ENCODE peak calls at places on chromosomes 4 and X, in five cellular contexts. One of them, this sample, is unnamed. For H3K27me3, the result is how much of the 10 kb centered on the place peaks cover.

GRCh38 chr4:73917081-73917501 is 47.9 kb downstream of the CXCL1 start:
- DNase-seq in BE2C: no peak
- DNase-seq in heart right ventricle: no peak
- DNase-seq in left ventricle myocardium inferior: no peak
- DNase-seq in CD8-positive, alpha-beta memory T cell: no peak
- DNase-seq in this sample: no peak

GRCh38 chr4:76266627-76267026 is 15.1 kb downstream of the FAM47E start:
- DNase-seq in BE2C: no peak
- DNase-seq in left ventricle myocardium inferior: no peak
- DNase-seq in CD8-positive, alpha-beta memory T cell: no peak
- DNase-seq in heart right ventricle: no peak
- DNase-seq in this sample: no peak

GRCh38 chrX:136295380-136295779 is 5.4 kb upstream of the ADGRG4 start:
- DNase-seq in heart right ventricle: no peak
- DNase-seq in left ventricle myocardium inferior: no peak
- DNase-seq in BE2C: no peak
- DNase-seq in CD8-positive, alpha-beta memory T cell: no peak
- DNase-seq in this sample: no peak

GRCh38 chrX:47623540-47624027 is 3.9 kb upstream of the SYN1 start:
- DNase-seq in BE2C: peak
- DNase-seq in heart right ventricle: peak
- DNase-seq in CD8-positive, alpha-beta memory T cell: peak
- DNase-seq in left ventricle myocardium inferior: peak
- DNase-seq in this sample: peak

GRCh38 chr4:108933046-108933445 is 170.2 kb upstream of the ETNPPL start:
- DNase-seq in CD8-positive, alpha-beta memory T cell: no peak
- DNase-seq in BE2C: no peak
- DNase-seq in left ventricle myocardium inferior: no peak
- DNase-seq in heart right ventricle: no peak
- DNase-seq in this sample: no peak

GRCh38 chr4:75302648-75303047 is 211.6 kb downstream of the RCHY1 start:
- DNase-seq in BE2C: no peak
- DNase-seq in left ventricle myocardium inferior: no peak
- DNase-seq in heart right ventricle: no peak
- DNase-seq in CD8-positive, alpha-beta memory T cell: no peak
- DNase-seq in this sample: no peak

GRCh38 chrX:104469771-104470170 is 96.2 kb upstream of the IL1RAPL2 start:
- DNase-seq in left ventricle myocardium inferior: no peak
- DNase-seq in BE2C: no peak
- DNase-seq in CD8-positive, alpha-beta memory T cell: no peak
- DNase-seq in heart right ventricle: no peak
- DNase-seq in this sample: no peak

GRCh38 chr4:22003878-22004277 is 55.3 kb upstream of the KCNIP4 start:
- DNase-seq in left ventricle myocardium inferior: no peak
- DNase-seq in heart right ventricle: no peak
- DNase-seq in CD8-positive, alpha-beta memory T cell: no peak
- DNase-seq in BE2C: no peak
- DNase-seq in this sample: no peak

GRCh38 chr4:150960818-150961217 is 54.3 kb downstream of the LRBA start:
- DNase-seq in BE2C: peak
- DNase-seq in heart right ventricle: no peak
- DNase-seq in CD8-positive, alpha-beta memory T cell: no peak
- DNase-seq in left ventricle myocardium inferior: no peak
- DNase-seq in this sample: no peak

GRCh38 chrX:31658360-31658759 is 586.5 kb upstream of the FTHL17 start:
- DNase-seq in CD8-positive, alpha-beta memory T cell: no peak
- DNase-seq in heart right ventricle: no peak
- DNase-seq in BE2C: no peak
- DNase-seq in left ventricle myocardium inferior: no peak
- DNase-seq in this sample: no peak

GRCh38 chr4:3461515-3462291 is 1.4 kb upstream of the DOK7 start:
- DNase-seq in left ventricle myocardium inferior: peak
- DNase-seq in BE2C: peak
- DNase-seq in CD8-positive, alpha-beta memory T cell: no peak
- DNase-seq in heart right ventricle: peak
- DNase-seq in this sample: peak

GRCh38 chr4:65552071-65552470 is 118.2 kb downstream of the EPHA5 start:
- DNase-seq in heart right ventricle: no peak
- DNase-seq in left ventricle myocardium inferior: no peak
- DNase-seq in CD8-positive, alpha-beta memory T cell: no peak
- DNase-seq in BE2C: no peak
- DNase-seq in this sample: no peak

GRCh38 chrX:30593435-30594200 is 16.1 kb upstream of the TASL start:
- DNase-seq in CD8-positive, alpha-beta memory T cell: no peak
- DNase-seq in BE2C: no peak
- DNase-seq in heart right ventricle: no peak
- DNase-seq in left ventricle myocardium inferior: no peak
- DNase-seq in this sample: no peak

GRCh38 chrX:38045697-38046096 is 39.3 kb downstream of the SYTL5 start:
- DNase-seq in CD8-positive, alpha-beta memory T cell: no peak
- DNase-seq in left ventricle myocardium inferior: no peak
- DNase-seq in heart right ventricle: no peak
- DNase-seq in BE2C: no peak
- DNase-seq in this sample: no peak

GRCh38 chrX:30939928-30940327 is 50.9 kb upstream of the TAB3 start:
- DNase-seq in BE2C: no peak
- DNase-seq in heart right ventricle: no peak
- DNase-seq in CD8-positive, alpha-beta memory T cell: no peak
- DNase-seq in left ventricle myocardium inferior: no peak
- DNase-seq in this sample: no peak

GRCh38 chr4:112170451-112170993 is 25.3 kb downstream of the FAM241A start:
- DNase-seq in CD8-positive, alpha-beta memory T cell: no peak
- DNase-seq in heart right ventricle: no peak
- DNase-seq in left ventricle myocardium inferior: no peak
- DNase-seq in BE2C: no peak
- DNase-seq in this sample: no peak

GRCh38 chr4:141107927-141108326 is 25.3 kb downstream of the RNF150 start:
- DNase-seq in BE2C: no peak
- DNase-seq in CD8-positive, alpha-beta memory T cell: no peak
- DNase-seq in left ventricle myocardium inferior: no peak
- DNase-seq in heart right ventricle: no peak
- DNase-seq in this sample: no peak

GRCh38 chrX:80747832-80748231 is 61.8 kb downstream of the BRWD3 start:
- DNase-seq in BE2C: no peak
- DNase-seq in heart right ventricle: no peak
- DNase-seq in CD8-positive, alpha-beta memory T cell: no peak
- DNase-seq in left ventricle myocardium inferior: no peak
- DNase-seq in this sample: no peak

GRCh38 chr4:8818063-8818881 is 53.4 kb downstream of the HMX1 start:
- DNase-seq in heart right ventricle: no peak
- DNase-seq in BE2C: peak
- DNase-seq in CD8-positive, alpha-beta memory T cell: no peak
- DNase-seq in left ventricle myocardium inferior: no peak
- DNase-seq in this sample: peak

GRCh38 chr4:55172694-55173287 is 47.4 kb upstream of the KDR start:
- DNase-seq in heart right ventricle: peak
- DNase-seq in left ventricle myocardium inferior: peak
- DNase-seq in BE2C: no peak
- DNase-seq in CD8-positive, alpha-beta memory T cell: no peak
- DNase-seq in this sample: peak

GRCh38 chr4:119100640-119101039 is 35.0 kb upstream of the MYOZ2 start:
- DNase-seq in left ventricle myocardium inferior: no peak
- DNase-seq in CD8-positive, alpha-beta memory T cell: no peak
- DNase-seq in heart right ventricle: no peak
- DNase-seq in BE2C: no peak
- DNase-seq in this sample: no peak

GRCh38 chr4:154618708-154619315 is 6.4 kb upstream of the FGG start:
- DNase-seq in heart right ventricle: no peak
- DNase-seq in left ventricle myocardium inferior: no peak
- DNase-seq in BE2C: peak
- DNase-seq in CD8-positive, alpha-beta memory T cell: peak
- DNase-seq in this sample: peak

GRCh38 chrX:1224954-1225353 is 12.5 kb upstream of the CRLF2 start:
- DNase-seq in left ventricle myocardium inferior: no peak
- DNase-seq in CD8-positive, alpha-beta memory T cell: no peak
- DNase-seq in heart right ventricle: no peak
- DNase-seq in BE2C: no peak
- DNase-seq in this sample: no peak

GRCh38 chr4:187606581-187606980 is 389.0 kb upstream of the ZFP42 start:
- DNase-seq in BE2C: peak
- DNase-seq in CD8-positive, alpha-beta memory T cell: no peak
- DNase-seq in heart right ventricle: no peak
- DNase-seq in left ventricle myocardium inferior: no peak
- DNase-seq in this sample: no peak

GRCh38 chr4:173138636-173139035 is 30.0 kb upstream of the GALNT7 start:
- DNase-seq in left ventricle myocardium inferior: no peak
- DNase-seq in CD8-positive, alpha-beta memory T cell: no peak
- DNase-seq in heart right ventricle: no peak
- DNase-seq in BE2C: no peak
- DNase-seq in this sample: no peak

GRCh38 chr4:113768952-113769351 is 7.4 kb upstream of the CAMK2D start:
- DNase-seq in BE2C: no peak
- DNase-seq in left ventricle myocardium inferior: no peak
- DNase-seq in heart right ventricle: no peak
- DNase-seq in CD8-positive, alpha-beta memory T cell: no peak
- DNase-seq in this sample: no peak

GRCh38 chr4:78552398-78553396 is 1.1 kb downstream of the ANXA3 start:
- DNase-seq in CD8-positive, alpha-beta memory T cell: no peak
- DNase-seq in BE2C: no peak
- DNase-seq in left ventricle myocardium inferior: no peak
- DNase-seq in heart right ventricle: no peak
- DNase-seq in this sample: no peak

GRCh38 chr4:176745902-176746301 is 46.8 kb downstream of the VEGFC start:
- DNase-seq in heart right ventricle: no peak
- DNase-seq in left ventricle myocardium inferior: no peak
- DNase-seq in CD8-positive, alpha-beta memory T cell: no peak
- DNase-seq in BE2C: no peak
- DNase-seq in this sample: no peak

GRCh38 chr4:153137168-153137567 is 67.1 kb upstream of the TRIM2 start:
- DNase-seq in BE2C: no peak
- DNase-seq in CD8-positive, alpha-beta memory T cell: no peak
- DNase-seq in heart right ventricle: no peak
- DNase-seq in left ventricle myocardium inferior: no peak
- DNase-seq in this sample: no peak

GRCh38 chr4:107423677-107424405 is 296.2 kb downstream of the PAPSS1 start:
- DNase-seq in heart right ventricle: no peak
- DNase-seq in CD8-positive, alpha-beta memory T cell: no peak
- DNase-seq in BE2C: no peak
- DNase-seq in left ventricle myocardium inferior: no peak
- DNase-seq in this sample: no peak

DNA sequence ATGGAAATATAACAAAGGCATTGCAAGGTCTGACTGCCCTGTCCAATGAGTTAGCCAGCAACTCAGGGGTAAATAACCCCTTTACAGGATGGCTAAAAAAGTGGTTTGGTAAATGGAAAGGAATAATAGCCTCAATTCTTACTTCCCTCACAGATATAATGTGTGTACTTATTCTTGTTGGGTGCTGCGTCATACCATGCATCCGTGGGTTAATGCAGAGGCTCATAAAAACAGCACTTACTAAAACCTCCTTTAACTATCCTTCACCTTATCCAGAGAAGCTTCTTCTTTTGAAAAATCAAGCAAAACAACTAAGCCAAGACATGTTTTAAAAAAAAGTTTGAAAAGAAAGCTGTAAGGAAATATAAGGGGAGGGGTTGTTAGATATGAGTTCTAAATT is 301.0 kb downstream of the PAPSS1 start:
- DNase-seq in BE2C: no peak
- DNase-seq in left ventricle myocardium inferior: no peak
- DNase-seq in CD8-positive, alpha-beta memory T cell: no peak
- DNase-seq in heart right ventricle: no peak
- DNase-seq in this sample: no peak
- H3K27me3 ChIP-seq in BE2C: under half
- H3K27me3 ChIP-seq in left ventricle myocardium inferior: under half
- H3K27me3 ChIP-seq in CD8-positive, alpha-beta memory T cell: under half
- H3K27me3 ChIP-seq in heart right ventricle: under half
- H3K27me3 ChIP-seq in this sample: under half

GRCh38 chr4:174216935-174217272 is 66.6 kb downstream of the FBXO8 start:
- DNase-seq in heart right ventricle: no peak
- DNase-seq in BE2C: no peak
- DNase-seq in CD8-positive, alpha-beta memory T cell: no peak
- DNase-seq in left ventricle myocardium inferior: no peak
- DNase-seq in this sample: no peak

GRCh38 chr4:174218127-174218790 is 65.2 kb downstream of the FBXO8 start:
- DNase-seq in BE2C: peak
- DNase-seq in heart right ventricle: no peak
- DNase-seq in left ventricle myocardium inferior: no peak
- DNase-seq in CD8-positive, alpha-beta memory T cell: no peak
- DNase-seq in this sample: no peak

GRCh38 chr4:174215055-174215454 is 68.4 kb downstream of the FBXO8 start:
- DNase-seq in left ventricle myocardium inferior: no peak
- DNase-seq in heart right ventricle: no peak
- DNase-seq in CD8-positive, alpha-beta memory T cell: no peak
- DNase-seq in BE2C: no peak
- DNase-seq in this sample: no peak

GRCh38 chr4:174215936-174216699 is 67.3 kb downstream of the FBXO8 start:
- DNase-seq in left ventricle myocardium inferior: no peak
- DNase-seq in CD8-positive, alpha-beta memory T cell: no peak
- DNase-seq in BE2C: peak
- DNase-seq in heart right ventricle: no peak
- DNase-seq in this sample: no peak

GRCh38 chr4:174217273-174218126 is 66.0 kb downstream of the FBXO8 start:
- DNase-seq in BE2C: peak
- DNase-seq in heart right ventricle: peak
- DNase-seq in left ventricle myocardium inferior: peak
- DNase-seq in CD8-positive, alpha-beta memory T cell: no peak
- DNase-seq in this sample: no peak
- H3K4me3 ChIP-seq in BE2C: peak
- H3K4me3 ChIP-seq in heart right ventricle: peak
- H3K4me3 ChIP-seq in left ventricle myocardium inferior: peak
- H3K4me3 ChIP-seq in CD8-positive, alpha-beta memory T cell: no peak
- H3K4me3 ChIP-seq in this sample: peak

DNA sequence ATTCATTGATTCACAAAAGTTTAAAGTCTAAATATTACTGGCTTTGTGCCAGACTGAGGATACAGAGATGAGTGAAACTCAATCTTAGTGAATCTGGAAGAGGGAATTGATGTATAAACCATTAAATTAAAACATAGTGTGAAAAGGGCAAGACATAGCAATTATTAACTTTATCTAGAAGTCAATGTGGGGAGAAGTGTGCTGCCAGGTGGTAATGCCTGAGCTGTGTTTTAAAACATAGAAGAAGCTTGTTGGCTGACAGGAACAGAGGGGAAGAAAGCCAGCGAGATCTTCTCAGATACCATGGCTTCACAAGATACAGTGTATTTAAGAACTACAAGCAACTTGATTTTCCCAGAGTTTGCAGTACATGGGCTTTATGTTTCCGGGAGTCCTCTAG is 153.4 kb downstream of the BMPR1B start:
- DNase-seq in heart right ventricle: no peak
- DNase-seq in BE2C: no peak
- DNase-seq in left ventricle myocardium inferior: no peak
- DNase-seq in CD8-positive, alpha-beta memory T cell: no peak
- DNase-seq in this sample: no peak
- H3K27me3 ChIP-seq in heart right ventricle: under half
- H3K27me3 ChIP-seq in BE2C: under half
- H3K27me3 ChIP-seq in left ventricle myocardium inferior: under half
- H3K27me3 ChIP-seq in CD8-positive, alpha-beta memory T cell: under half
- H3K27me3 ChIP-seq in this sample: under half

DNA sequence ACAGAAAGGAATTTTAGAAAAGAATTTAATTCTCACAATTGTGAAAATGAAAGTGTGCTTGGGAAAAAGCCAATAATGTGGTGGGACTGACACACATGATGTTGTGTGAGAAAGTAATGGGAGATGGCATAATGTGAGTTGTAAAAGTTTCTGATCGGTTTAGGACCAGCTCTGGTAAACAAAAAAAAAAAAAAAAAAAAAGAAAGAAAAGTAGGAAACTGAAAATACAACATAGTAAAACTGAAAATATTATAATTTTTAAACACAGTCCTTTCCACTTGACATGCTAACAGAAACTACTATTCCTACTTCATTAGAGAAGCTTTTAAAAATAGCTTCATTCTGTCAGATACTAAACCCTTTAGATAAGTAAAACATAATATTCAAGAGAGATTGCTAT is 28.2 kb downstream of the RAP1GDS1 start:
- DNase-seq in heart right ventricle: no peak
- DNase-seq in BE2C: no peak
- DNase-seq in left ventricle myocardium inferior: no peak
- DNase-seq in CD8-positive, alpha-beta memory T cell: no peak
- DNase-seq in this sample: no peak
- H3K4me3 ChIP-seq in heart right ventricle: no peak
- H3K4me3 ChIP-seq in BE2C: no peak
- H3K4me3 ChIP-seq in left ventricle myocardium inferior: no peak
- H3K4me3 ChIP-seq in CD8-positive, alpha-beta memory T cell: no peak
- H3K4me3 ChIP-seq in this sample: no peak

This sample was measured in right lobe of liver.